ENCODE peak calls at places on chromosomes 16 and 17, in nine cellular contexts. One of them, this sample, is unnamed.

GRCh38 chr16:3008749-3009088 is 4.0 kb upstream of the CLDN9 start:
- DNase-seq in DMS53: no peak
- DNase-seq in stimulated activated CD4-positive, alpha-beta T cell treated with anti-CD3 and anti-CD28 coated beads, Interleukin-1b, Interleukin-23, amount 100 ng/mL, for 4 hours: no peak
- DNase-seq in PC-9: no peak
- DNase-seq in SHP77: no peak
- DNase-seq in CD8-positive, alpha-beta memory T cell: no peak
- DNase-seq in stimulated activated CD8-positive, alpha-beta memory T cell treated with anti-CD3 and anti-CD28 coated beads, Interleukin-4, amount 100 ng/mL, for 24 hours: no peak
- DNase-seq in vagina: no peak
- DNase-seq in activated CD4-positive, alpha-beta T cell treated with anti-CD3 and anti-CD28 coated beads for 1 hour: no peak
- DNase-seq in this sample: no peak

GRCh38 chr17:67602974-67603373 is 114.8 kb upstream of the NOL11 start:
- DNase-seq in DMS53: peak; percentile 89
- DNase-seq in CD8-positive, alpha-beta memory T cell: peak; percentile 32
- DNase-seq in PC-9: peak; percentile 41
- DNase-seq in activated CD4-positive, alpha-beta T cell treated with anti-CD3 and anti-CD28 coated beads for 1 hour: no peak
- DNase-seq in stimulated activated CD4-positive, alpha-beta T cell treated with anti-CD3 and anti-CD28 coated beads, Interleukin-1b, Interleukin-23, amount 100 ng/mL, for 4 hours: peak; percentile 11
- DNase-seq in SHP77: peak; percentile 63
- DNase-seq in vagina: no peak
- DNase-seq in stimulated activated CD8-positive, alpha-beta memory T cell treated with anti-CD3 and anti-CD28 coated beads, Interleukin-4, amount 100 ng/mL, for 24 hours: peak; percentile 7
- DNase-seq in this sample: peak; percentile 30

GRCh38 chr16:81551821-81552304 is 107.3 kb downstream of the CMIP start:
- DNase-seq in CD8-positive, alpha-beta memory T cell: no peak
- DNase-seq in PC-9: no peak
- DNase-seq in vagina: no peak
- DNase-seq in DMS53: no peak
- DNase-seq in SHP77: no peak
- DNase-seq in activated CD4-positive, alpha-beta T cell treated with anti-CD3 and anti-CD28 coated beads for 1 hour: no peak
- DNase-seq in stimulated activated CD8-positive, alpha-beta memory T cell treated with anti-CD3 and anti-CD28 coated beads, Interleukin-4, amount 100 ng/mL, for 24 hours: no peak
- DNase-seq in stimulated activated CD4-positive, alpha-beta T cell treated with anti-CD3 and anti-CD28 coated beads, Interleukin-1b, Interleukin-23, amount 100 ng/mL, for 4 hours: no peak
- DNase-seq in this sample: no peak

GRCh38 chr17:80586464-80587228 is 42.0 kb downstream of the RPTOR start:
- DNase-seq in CD8-positive, alpha-beta memory T cell: no peak
- DNase-seq in DMS53: no peak
- DNase-seq in stimulated activated CD4-positive, alpha-beta T cell treated with anti-CD3 and anti-CD28 coated beads, Interleukin-1b, Interleukin-23, amount 100 ng/mL, for 4 hours: no peak
- DNase-seq in activated CD4-positive, alpha-beta T cell treated with anti-CD3 and anti-CD28 coated beads for 1 hour: no peak
- DNase-seq in stimulated activated CD8-positive, alpha-beta memory T cell treated with anti-CD3 and anti-CD28 coated beads, Interleukin-4, amount 100 ng/mL, for 24 hours: no peak
- DNase-seq in vagina: no peak
- DNase-seq in SHP77: peak; percentile 95
- DNase-seq in PC-9: no peak
- DNase-seq in this sample: no peak

GRCh38 chr16:74029122-74029805 is 267.4 kb upstream of the PSMD7 start:
- DNase-seq in CD8-positive, alpha-beta memory T cell: no peak
- DNase-seq in activated CD4-positive, alpha-beta T cell treated with anti-CD3 and anti-CD28 coated beads for 1 hour: no peak
- DNase-seq in stimulated activated CD4-positive, alpha-beta T cell treated with anti-CD3 and anti-CD28 coated beads, Interleukin-1b, Interleukin-23, amount 100 ng/mL, for 4 hours: no peak
- DNase-seq in SHP77: no peak
- DNase-seq in DMS53: peak; percentile 83
- DNase-seq in stimulated activated CD8-positive, alpha-beta memory T cell treated with anti-CD3 and anti-CD28 coated beads, Interleukin-4, amount 100 ng/mL, for 24 hours: no peak
- DNase-seq in vagina: no peak
- DNase-seq in PC-9: no peak
- DNase-seq in this sample: no peak

GRCh38 chr16:54351171-54351570 is 64.6 kb upstream of the IRX3 start:
- DNase-seq in CD8-positive, alpha-beta memory T cell: no peak
- DNase-seq in vagina: no peak
- DNase-seq in stimulated activated CD8-positive, alpha-beta memory T cell treated with anti-CD3 and anti-CD28 coated beads, Interleukin-4, amount 100 ng/mL, for 24 hours: no peak
- DNase-seq in SHP77: no peak
- DNase-seq in DMS53: no peak
- DNase-seq in activated CD4-positive, alpha-beta T cell treated with anti-CD3 and anti-CD28 coated beads for 1 hour: no peak
- DNase-seq in stimulated activated CD4-positive, alpha-beta T cell treated with anti-CD3 and anti-CD28 coated beads, Interleukin-1b, Interleukin-23, amount 100 ng/mL, for 4 hours: no peak
- DNase-seq in PC-9: no peak
- DNase-seq in this sample: no peak

GRCh38 chr17:75472119-75472518 is 15.7 kb downstream of the TMEM94 start:
- DNase-seq in SHP77: peak; percentile 66
- DNase-seq in PC-9: no peak
- DNase-seq in stimulated activated CD4-positive, alpha-beta T cell treated with anti-CD3 and anti-CD28 coated beads, Interleukin-1b, Interleukin-23, amount 100 ng/mL, for 4 hours: no peak
- DNase-seq in stimulated activated CD8-positive, alpha-beta memory T cell treated with anti-CD3 and anti-CD28 coated beads, Interleukin-4, amount 100 ng/mL, for 24 hours: no peak
- DNase-seq in activated CD4-positive, alpha-beta T cell treated with anti-CD3 and anti-CD28 coated beads for 1 hour: no peak
- DNase-seq in CD8-positive, alpha-beta memory T cell: no peak
- DNase-seq in DMS53: no peak
- DNase-seq in vagina: no peak
- DNase-seq in this sample: no peak

GRCh38 chr17:17950347-17950746 is 21.9 kb downstream of the TOM1L2 start:
- DNase-seq in CD8-positive, alpha-beta memory T cell: no peak
- DNase-seq in vagina: no peak
- DNase-seq in SHP77: no peak
- DNase-seq in activated CD4-positive, alpha-beta T cell treated with anti-CD3 and anti-CD28 coated beads for 1 hour: no peak
- DNase-seq in stimulated activated CD8-positive, alpha-beta memory T cell treated with anti-CD3 and anti-CD28 coated beads, Interleukin-4, amount 100 ng/mL, for 24 hours: no peak
- DNase-seq in PC-9: no peak
- DNase-seq in stimulated activated CD4-positive, alpha-beta T cell treated with anti-CD3 and anti-CD28 coated beads, Interleukin-1b, Interleukin-23, amount 100 ng/mL, for 4 hours: no peak
- DNase-seq in DMS53: no peak
- DNase-seq in this sample: no peak

GRCh38 chr16:14324581-14324980 is 253.5 kb downstream of the MRTFB start:
- DNase-seq in SHP77: no peak
- DNase-seq in vagina: no peak
- DNase-seq in activated CD4-positive, alpha-beta T cell treated with anti-CD3 and anti-CD28 coated beads for 1 hour: no peak
- DNase-seq in stimulated activated CD4-positive, alpha-beta T cell treated with anti-CD3 and anti-CD28 coated beads, Interleukin-1b, Interleukin-23, amount 100 ng/mL, for 4 hours: no peak
- DNase-seq in DMS53: no peak
- DNase-seq in CD8-positive, alpha-beta memory T cell: no peak
- DNase-seq in stimulated activated CD8-positive, alpha-beta memory T cell treated with anti-CD3 and anti-CD28 coated beads, Interleukin-4, amount 100 ng/mL, for 24 hours: no peak
- DNase-seq in PC-9: no peak
- DNase-seq in this sample: no peak

GRCh38 chr17:80270836-80271235 is 10.2 kb downstream of the RNF213 start:
- DNase-seq in stimulated activated CD8-positive, alpha-beta memory T cell treated with anti-CD3 and anti-CD28 coated beads, Interleukin-4, amount 100 ng/mL, for 24 hours: no peak
- DNase-seq in DMS53: peak; percentile 49
- DNase-seq in CD8-positive, alpha-beta memory T cell: peak; percentile 15
- DNase-seq in SHP77: peak; percentile 46
- DNase-seq in PC-9: peak; percentile 15
- DNase-seq in activated CD4-positive, alpha-beta T cell treated with anti-CD3 and anti-CD28 coated beads for 1 hour: no peak
- DNase-seq in stimulated activated CD4-positive, alpha-beta T cell treated with anti-CD3 and anti-CD28 coated beads, Interleukin-1b, Interleukin-23, amount 100 ng/mL, for 4 hours: no peak
- DNase-seq in vagina: no peak
- DNase-seq in this sample: no peak

GRCh38 chr17:44167181-44167861 is 3.2 kb upstream of the ASB16 start:
- DNase-seq in CD8-positive, alpha-beta memory T cell: no peak
- DNase-seq in stimulated activated CD8-positive, alpha-beta memory T cell treated with anti-CD3 and anti-CD28 coated beads, Interleukin-4, amount 100 ng/mL, for 24 hours: no peak
- DNase-seq in PC-9: no peak
- DNase-seq in activated CD4-positive, alpha-beta T cell treated with anti-CD3 and anti-CD28 coated beads for 1 hour: no peak
- DNase-seq in vagina: no peak
- DNase-seq in stimulated activated CD4-positive, alpha-beta T cell treated with anti-CD3 and anti-CD28 coated beads, Interleukin-1b, Interleukin-23, amount 100 ng/mL, for 4 hours: no peak
- DNase-seq in DMS53: no peak
- DNase-seq in SHP77: no peak
- DNase-seq in this sample: no peak

GRCh38 chr17:49993423-49994037 is 1.5 kb downstream of the DLX3 start:
- DNase-seq in stimulated activated CD4-positive, alpha-beta T cell treated with anti-CD3 and anti-CD28 coated beads, Interleukin-1b, Interleukin-23, amount 100 ng/mL, for 4 hours: no peak
- DNase-seq in CD8-positive, alpha-beta memory T cell: no peak
- DNase-seq in PC-9: no peak
- DNase-seq in vagina: no peak
- DNase-seq in SHP77: no peak
- DNase-seq in stimulated activated CD8-positive, alpha-beta memory T cell treated with anti-CD3 and anti-CD28 coated beads, Interleukin-4, amount 100 ng/mL, for 24 hours: no peak
- DNase-seq in DMS53: peak; percentile 80
- DNase-seq in activated CD4-positive, alpha-beta T cell treated with anti-CD3 and anti-CD28 coated beads for 1 hour: no peak
- DNase-seq in this sample: no peak

GRCh38 chr16:57167951-57168350 is 17.9 kb downstream of the PSME3IP1 start:
- DNase-seq in CD8-positive, alpha-beta memory T cell: peak; percentile 62
- DNase-seq in PC-9: no peak
- DNase-seq in DMS53: peak; percentile 71
- DNase-seq in vagina: no peak
- DNase-seq in stimulated activated CD4-positive, alpha-beta T cell treated with anti-CD3 and anti-CD28 coated beads, Interleukin-1b, Interleukin-23, amount 100 ng/mL, for 4 hours: no peak
- DNase-seq in SHP77: peak; percentile 27
- DNase-seq in stimulated activated CD8-positive, alpha-beta memory T cell treated with anti-CD3 and anti-CD28 coated beads, Interleukin-4, amount 100 ng/mL, for 24 hours: no peak
- DNase-seq in activated CD4-positive, alpha-beta T cell treated with anti-CD3 and anti-CD28 coated beads for 1 hour: no peak
- DNase-seq in this sample: no peak

GRCh38 chr16:66850115-66850815 is 6.1 kb downstream of the CA7 start:
- DNase-seq in PC-9: no peak
- DNase-seq in CD8-positive, alpha-beta memory T cell: no peak
- DNase-seq in stimulated activated CD8-positive, alpha-beta memory T cell treated with anti-CD3 and anti-CD28 coated beads, Interleukin-4, amount 100 ng/mL, for 24 hours: no peak
- DNase-seq in DMS53: no peak
- DNase-seq in activated CD4-positive, alpha-beta T cell treated with anti-CD3 and anti-CD28 coated beads for 1 hour: no peak
- DNase-seq in SHP77: no peak
- DNase-seq in vagina: no peak
- DNase-seq in stimulated activated CD4-positive, alpha-beta T cell treated with anti-CD3 and anti-CD28 coated beads, Interleukin-1b, Interleukin-23, amount 100 ng/mL, for 4 hours: no peak
- DNase-seq in this sample: no peak

GRCh38 chr17:47850373-47850691 is 631 bp downstream of the SP6 start:
- DNase-seq in PC-9: no peak
- DNase-seq in activated CD4-positive, alpha-beta T cell treated with anti-CD3 and anti-CD28 coated beads for 1 hour: no peak
- DNase-seq in DMS53: peak; percentile 69
- DNase-seq in vagina: no peak
- DNase-seq in stimulated activated CD8-positive, alpha-beta memory T cell treated with anti-CD3 and anti-CD28 coated beads, Interleukin-4, amount 100 ng/mL, for 24 hours: no peak
- DNase-seq in CD8-positive, alpha-beta memory T cell: no peak
- DNase-seq in SHP77: no peak
- DNase-seq in stimulated activated CD4-positive, alpha-beta T cell treated with anti-CD3 and anti-CD28 coated beads, Interleukin-1b, Interleukin-23, amount 100 ng/mL, for 4 hours: no peak
- DNase-seq in this sample: no peak

GRCh38 chr17:77129568-77130301 is 11.0 kb upstream of the SEC14L1 start:
- DNase-seq in vagina: no peak
- DNase-seq in SHP77: peak; percentile 36
- DNase-seq in stimulated activated CD8-positive, alpha-beta memory T cell treated with anti-CD3 and anti-CD28 coated beads, Interleukin-4, amount 100 ng/mL, for 24 hours: no peak
- DNase-seq in stimulated activated CD4-positive, alpha-beta T cell treated with anti-CD3 and anti-CD28 coated beads, Interleukin-1b, Interleukin-23, amount 100 ng/mL, for 4 hours: no peak
- DNase-seq in DMS53: no peak
- DNase-seq in activated CD4-positive, alpha-beta T cell treated with anti-CD3 and anti-CD28 coated beads for 1 hour: no peak
- DNase-seq in PC-9: no peak
- DNase-seq in CD8-positive, alpha-beta memory T cell: no peak
- DNase-seq in this sample: no peak

GRCh38 chr16:87314990-87315420 is 2.2 kb downstream of the C16orf95 start:
- DNase-seq in stimulated activated CD8-positive, alpha-beta memory T cell treated with anti-CD3 and anti-CD28 coated beads, Interleukin-4, amount 100 ng/mL, for 24 hours: no peak
- DNase-seq in SHP77: no peak
- DNase-seq in vagina: no peak
- DNase-seq in PC-9: no peak
- DNase-seq in DMS53: no peak
- DNase-seq in stimulated activated CD4-positive, alpha-beta T cell treated with anti-CD3 and anti-CD28 coated beads, Interleukin-1b, Interleukin-23, amount 100 ng/mL, for 4 hours: no peak
- DNase-seq in CD8-positive, alpha-beta memory T cell: no peak
- DNase-seq in activated CD4-positive, alpha-beta T cell treated with anti-CD3 and anti-CD28 coated beads for 1 hour: no peak
- DNase-seq in this sample: no peak